ENCODE peak calls at places on chromosomes 7 and 10, in six cellular contexts. One of them, this sample, is unnamed.

GRCh38 chr10:78953124-78954008 is 115.4 kb upstream of the ZMIZ1 start:
- DNase-seq in H1: no peak
- DNase-seq in H9: no peak
- DNase-seq in neuronal stem cell: no peak
- DNase-seq in trophoblast cell: no peak
- DNase-seq in IMR-90: no peak
- DNase-seq in this sample: peak

GRCh38 chr7:913736-914520 is 37.6 kb downstream of the GET4 start:
- DNase-seq in H1: no peak
- DNase-seq in H9: no peak
- DNase-seq in neuronal stem cell: no peak
- DNase-seq in trophoblast cell: peak
- DNase-seq in IMR-90: no peak
- DNase-seq in this sample: no peak

GRCh38 chr10:15168296-15168780 is at the start of gene NMT2:
- DNase-seq in H1: peak
- DNase-seq in H9: peak
- DNase-seq in neuronal stem cell: peak
- DNase-seq in trophoblast cell: peak
- DNase-seq in IMR-90: no peak
- DNase-seq in this sample: peak

GRCh38 chr10:114174462-114175190 is 623 bp upstream of the CCDC186 start:
- DNase-seq in H1: no peak
- DNase-seq in H9: peak
- DNase-seq in neuronal stem cell: no peak
- DNase-seq in trophoblast cell: no peak
- DNase-seq in IMR-90: peak
- DNase-seq in this sample: peak

GRCh38 chr7:70210200-70210960 is 612.1 kb downstream of the AUTS2 start:
- DNase-seq in H1: no peak
- DNase-seq in H9: no peak
- DNase-seq in neuronal stem cell: no peak
- DNase-seq in trophoblast cell: no peak
- DNase-seq in IMR-90: no peak
- DNase-seq in this sample: no peak

GRCh38 chr7:104784678-104785077 is 229.3 kb upstream of the KMT2E start:
- DNase-seq in H1: no peak
- DNase-seq in H9: no peak
- DNase-seq in neuronal stem cell: no peak
- DNase-seq in trophoblast cell: no peak
- DNase-seq in IMR-90: no peak
- DNase-seq in this sample: no peak

GRCh38 chr7:121366852-121367431 is 29.2 kb downstream of the FAM3C start:
- DNase-seq in H1: no peak
- DNase-seq in H9: no peak
- DNase-seq in neuronal stem cell: peak
- DNase-seq in trophoblast cell: peak
- DNase-seq in IMR-90: peak
- DNase-seq in this sample: peak

GRCh38 chr10:56928717-56929116 is 567.7 kb upstream of the ZWINT start:
- DNase-seq in H1: no peak
- DNase-seq in H9: no peak
- DNase-seq in neuronal stem cell: no peak
- DNase-seq in trophoblast cell: no peak
- DNase-seq in IMR-90: no peak
- DNase-seq in this sample: peak

GRCh38 chr7:121966538-121967332 is 93.8 kb downstream of the PTPRZ1 start:
- DNase-seq in H1: no peak
- DNase-seq in H9: no peak
- DNase-seq in neuronal stem cell: no peak
- DNase-seq in trophoblast cell: no peak
- DNase-seq in IMR-90: no peak
- DNase-seq in this sample: no peak

GRCh38 chr10:116722736-116723427 is 19.5 kb downstream of the HSPA12A start:
- DNase-seq in H1: no peak
- DNase-seq in H9: no peak
- DNase-seq in neuronal stem cell: no peak
- DNase-seq in trophoblast cell: no peak
- DNase-seq in IMR-90: no peak
- DNase-seq in this sample: no peak

GRCh38 chr10:92800122-92800521 is 48.2 kb upstream of the EXOC6 start:
- DNase-seq in H1: no peak
- DNase-seq in H9: no peak
- DNase-seq in neuronal stem cell: no peak
- DNase-seq in trophoblast cell: no peak
- DNase-seq in IMR-90: no peak
- DNase-seq in this sample: no peak

GRCh38 chr7:130486114-130486962 is 5.5 kb upstream of the MEST start:
- DNase-seq in H1: peak
- DNase-seq in H9: peak
- DNase-seq in neuronal stem cell: peak
- DNase-seq in trophoblast cell: peak
- DNase-seq in IMR-90: no peak
- DNase-seq in this sample: no peak

GRCh38 chr10:5105626-5106025 is 11.4 kb downstream of the AKR1C3 start:
- DNase-seq in H1: no peak
- DNase-seq in H9: no peak
- DNase-seq in neuronal stem cell: no peak
- DNase-seq in trophoblast cell: no peak
- DNase-seq in IMR-90: no peak
- DNase-seq in this sample: no peak

GRCh38 chr7:155901176-155901575 is 88.9 kb upstream of the SHH start:
- DNase-seq in H1: no peak
- DNase-seq in H9: no peak
- DNase-seq in neuronal stem cell: no peak
- DNase-seq in trophoblast cell: no peak
- DNase-seq in IMR-90: no peak
- DNase-seq in this sample: no peak

GRCh38 chr7:68925241-68925640 is 673.0 kb upstream of the AUTS2 start:
- DNase-seq in H1: no peak
- DNase-seq in H9: no peak
- DNase-seq in neuronal stem cell: no peak
- DNase-seq in trophoblast cell: no peak
- DNase-seq in IMR-90: no peak
- DNase-seq in this sample: no peak

GRCh38 chr7:47313564-47313963 is 268.3 kb downstream of the TNS3 start:
- DNase-seq in H1: peak
- DNase-seq in H9: no peak
- DNase-seq in neuronal stem cell: no peak
- DNase-seq in trophoblast cell: no peak
- DNase-seq in IMR-90: no peak
- DNase-seq in this sample: peak

GRCh38 chr7:50730459-50731400 is 52.0 kb downstream of the GRB10 start:
- DNase-seq in H1: no peak
- DNase-seq in H9: no peak
- DNase-seq in neuronal stem cell: no peak
- DNase-seq in trophoblast cell: peak
- DNase-seq in IMR-90: no peak
- DNase-seq in this sample: no peak

GRCh38 chr7:108234981-108235450 is 104.9 kb upstream of the LAMB4 start:
- DNase-seq in H1: no peak
- DNase-seq in H9: no peak
- DNase-seq in neuronal stem cell: no peak
- DNase-seq in trophoblast cell: no peak
- DNase-seq in IMR-90: peak
- DNase-seq in this sample: no peak

GRCh38 chr7:142263598-142264380 is 5.9 kb upstream of the PRSS58 start:
- DNase-seq in H1: no peak
- DNase-seq in H9: no peak
- DNase-seq in neuronal stem cell: no peak
- DNase-seq in trophoblast cell: no peak
- DNase-seq in IMR-90: no peak
- DNase-seq in this sample: no peak

GRCh38 chr7:65980478-65981250 is 1.3 kb downstream of the GUSB start:
- DNase-seq in H1: no peak
- DNase-seq in H9: no peak
- DNase-seq in neuronal stem cell: no peak
- DNase-seq in trophoblast cell: peak
- DNase-seq in IMR-90: no peak
- DNase-seq in this sample: peak
- H2AFZ ChIP-seq in H1: no peak
- H2AFZ ChIP-seq in H9: no peak
- H2AFZ ChIP-seq in neuronal stem cell: no peak
- H2AFZ ChIP-seq in trophoblast cell: no peak
- H2AFZ ChIP-seq in IMR-90: peak
- H2AFZ ChIP-seq in this sample: no peak

GRCh38 chr10:91634246-91634645 is 1.4 kb upstream of the PPP1R3C start:
- DNase-seq in H1: no peak
- DNase-seq in H9: no peak
- DNase-seq in neuronal stem cell: no peak
- DNase-seq in trophoblast cell: no peak
- DNase-seq in IMR-90: no peak
- DNase-seq in this sample: no peak
- H4K91ac ChIP-seq in H1: no peak
- H4K91ac ChIP-seq in H9: no peak
- H4K91ac ChIP-seq in neuronal stem cell: no peak
- H4K91ac ChIP-seq in trophoblast cell: no peak
- H4K91ac ChIP-seq in IMR-90: peak
- H4K91ac ChIP-seq in this sample: no peak

GRCh38 chr7:116477646-116478045 is 21.9 kb upstream of the CAV2 start:
- DNase-seq in H1: no peak
- DNase-seq in H9: no peak
- DNase-seq in neuronal stem cell: no peak
- DNase-seq in trophoblast cell: no peak
- DNase-seq in IMR-90: no peak
- DNase-seq in this sample: no peak
- H2BK5ac ChIP-seq in H1: no peak
- H2BK5ac ChIP-seq in H9: no peak
- H2BK5ac ChIP-seq in neuronal stem cell: no peak
- H2BK5ac ChIP-seq in trophoblast cell: no peak
- H2BK5ac ChIP-seq in IMR-90: peak
- H2BK5ac ChIP-seq in this sample: no peak

GRCh38 chr7:27897441-27897847 is 157.5 kb downstream of the TAX1BP1 start:
- DNase-seq in H1: no peak
- DNase-seq in H9: no peak
- DNase-seq in neuronal stem cell: no peak
- DNase-seq in trophoblast cell: no peak
- DNase-seq in IMR-90: no peak
- DNase-seq in this sample: no peak

GRCh38 chr7:27901028-27901760 is 161.2 kb downstream of the TAX1BP1 start:
- DNase-seq in H1: no peak
- DNase-seq in H9: no peak
- DNase-seq in neuronal stem cell: no peak
- DNase-seq in trophoblast cell: no peak
- DNase-seq in IMR-90: peak
- DNase-seq in this sample: peak

GRCh38 chr7:27900006-27900405 is 160.0 kb downstream of the TAX1BP1 start:
- DNase-seq in H1: no peak
- DNase-seq in H9: no peak
- DNase-seq in neuronal stem cell: no peak
- DNase-seq in trophoblast cell: no peak
- DNase-seq in IMR-90: no peak
- DNase-seq in this sample: no peak

GRCh38 chr7:27898735-27899134 is 158.8 kb downstream of the TAX1BP1 start:
- DNase-seq in H1: no peak
- DNase-seq in H9: no peak
- DNase-seq in neuronal stem cell: no peak
- DNase-seq in trophoblast cell: no peak
- DNase-seq in IMR-90: no peak
- DNase-seq in this sample: no peak

GRCh38 chr7:27899601-27900000 is 159.6 kb downstream of the TAX1BP1 start:
- DNase-seq in H1: no peak
- DNase-seq in H9: no peak
- DNase-seq in neuronal stem cell: no peak
- DNase-seq in trophoblast cell: no peak
- DNase-seq in IMR-90: no peak
- DNase-seq in this sample: no peak
- H2AFZ ChIP-seq in H1: no peak
- H2AFZ ChIP-seq in H9: no peak
- H2AFZ ChIP-seq in neuronal stem cell: no peak
- H2AFZ ChIP-seq in trophoblast cell: no peak
- H2AFZ ChIP-seq in IMR-90: no peak
- H2AFZ ChIP-seq in this sample: no peak

This sample was measured in mesenchymal stem cell.